ENCODE peak calls at places on chromosomes 11 and 22, in ten cellular contexts. S is tibial nerve, J is GM23248, F is stomach, W is IMR-90, D is transverse colon, L is mammary epithelial cell, N is breast epithelium, Z is HCT116, K is ovary. V is an unnamed sample.

GRCh38 chr11:73072935-73073481 is 69.1 kb downstream of the FCHSD2 start:
- DNase-seq in S (no peak), J (peak), F (no peak), W (peak), D (no peak), L (peak), N (no peak), Z (no peak), K (no peak), V (no peak)

GRCh38 chr11:113705871-113706654 is at the start of gene TMPRSS5:
- DNase-seq in S (peak), J (no peak), F (no peak), W (no peak), D (no peak), L (no peak), N (peak), Z (no peak), K (no peak), V (no peak)

GRCh38 chr11:99592241-99592640 is 571.5 kb downstream of the CNTN5 start:
- DNase-seq in S (no peak), J (no peak), F (no peak), W (peak), D (no peak), L (no peak), N (no peak), Z (no peak), K (no peak), V (no peak)

GRCh38 chr11:131665344-131665968 is 295.0 kb downstream of the NTM start:
- DNase-seq in S (no peak), J (no peak), F (no peak), W (no peak), D (no peak), L (no peak), N (no peak), Z (no peak), K (no peak), V (no peak)

GRCh38 chr11:58060939-58061672 is 30.4 kb downstream of the OR6Q1 start:
- DNase-seq in S (no peak), J (peak), F (no peak), W (peak), D (no peak), L (peak), N (no peak), Z (no peak), K (no peak), V (no peak)

GRCh38 chr22:46053563-46054090 is 76.7 kb upstream of the WNT7B start:
- DNase-seq in S (peak), J (peak), F (peak), W (peak), D (peak), L (peak), N (peak), Z (no peak), K (peak), V (peak)

GRCh38 chr11:19800162-19800561 is 87.5 kb downstream of the NAV2 start:
- DNase-seq in S (no peak), J (peak), F (no peak), W (no peak), D (no peak), L (no peak), N (no peak), Z (no peak), K (no peak), V (no peak)

GRCh38 chr11:19661827-19662226 is 50.8 kb upstream of the NAV2 start:
- DNase-seq in S (no peak), J (no peak), F (no peak), W (no peak), D (no peak), L (no peak), N (no peak), Z (no peak), K (no peak), V (no peak)

GRCh38 chr22:25930710-25931353 is 188.8 kb downstream of the MYO18B start:
- DNase-seq in S (no peak), J (no peak), F (no peak), W (no peak), D (no peak), L (no peak), N (no peak), Z (no peak), K (no peak), V (no peak)

GRCh38 chr22:35552186-35552842 is 11.7 kb downstream of the RASD2 start:
- DNase-seq in S (no peak), J (peak), F (no peak), W (no peak), D (peak), L (no peak), N (no peak), Z (peak), K (peak), V (peak)

GRCh38 chr11:73866095-73866579 is 10.5 kb downstream of the COA4 start:
- DNase-seq in S (no peak), J (peak), F (no peak), W (peak), D (no peak), L (peak), N (no peak), Z (no peak), K (no peak), V (no peak)

GRCh38 chr11:22192289-22192641 is 620 bp upstream of the ANO5 start:
- DNase-seq in S (no peak), J (no peak), F (peak), W (no peak), D (peak), L (no peak), N (no peak), Z (no peak), K (no peak), V (peak)

GRCh38 chr11:68460741-68461283 is at the start of gene PPP6R3:
- DNase-seq in S (no peak), J (peak), F (no peak), W (no peak), D (no peak), L (no peak), N (no peak), Z (no peak), K (no peak), V (no peak)

GRCh38 chr11:72326151-72326842 is 82.3 kb upstream of the PHOX2A start:
- DNase-seq in S (no peak), J (peak), F (no peak), W (peak), D (no peak), L (peak), N (no peak), Z (no peak), K (no peak), V (no peak)

GRCh38 chr22:30665786-30666185 is 1.9 kb downstream of the DUSP18 start:
- DNase-seq in S (no peak), J (no peak), F (no peak), W (no peak), D (peak), L (no peak), N (no peak), Z (no peak), K (no peak), V (no peak)

GRCh38 chr11:17578958-17579357 is 31.9 kb downstream of the OTOG start:
- DNase-seq in S (no peak), J (no peak), F (peak), W (no peak), D (no peak), L (no peak), N (no peak), Z (no peak), K (no peak), V (no peak)

GRCh38 chr22:39003165-39003638 is 10.9 kb upstream of the APOBEC3C start:
- DNase-seq in S (peak), J (peak), F (peak), W (peak), D (peak), L (peak), N (peak), Z (peak), K (peak), V (peak)

GRCh38 chr22:45284705-45285305 is at the start of gene UPK3A:
- DNase-seq in S (no peak), J (peak), F (peak), W (no peak), D (peak), L (peak), N (no peak), Z (peak), K (no peak), V (peak)

DNA sequence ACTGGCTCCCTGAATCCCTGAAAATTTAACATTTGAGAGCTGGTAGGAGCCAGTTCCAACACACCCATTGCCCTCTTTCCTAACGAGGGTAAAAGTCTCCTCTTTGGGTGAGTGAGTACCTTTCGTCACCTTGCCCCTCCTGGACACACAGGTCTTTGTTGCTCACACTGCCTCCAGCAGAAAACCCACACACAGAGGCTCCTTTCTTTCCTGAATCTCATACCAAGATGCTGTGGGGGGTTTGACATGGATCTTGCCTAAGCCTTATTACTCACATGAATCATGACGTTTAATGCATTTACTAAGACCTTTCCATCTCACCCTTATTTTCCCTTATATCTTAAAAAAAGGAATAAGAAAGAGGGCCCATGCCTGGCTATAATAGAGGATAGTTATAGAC is 53.0 kb downstream of the PARVA start:
- DNase-seq in S (no peak), J (peak), F (no peak), W (peak), D (no peak), L (peak), N (peak), Z (no peak), K (no peak), V (no peak)
- H3K4me3 ChIP-seq in S (no peak), J (peak), F (no peak), W (no peak), D (no peak), L (no peak), N (peak), Z (no peak), K (no peak), V (no peak)

DNA sequence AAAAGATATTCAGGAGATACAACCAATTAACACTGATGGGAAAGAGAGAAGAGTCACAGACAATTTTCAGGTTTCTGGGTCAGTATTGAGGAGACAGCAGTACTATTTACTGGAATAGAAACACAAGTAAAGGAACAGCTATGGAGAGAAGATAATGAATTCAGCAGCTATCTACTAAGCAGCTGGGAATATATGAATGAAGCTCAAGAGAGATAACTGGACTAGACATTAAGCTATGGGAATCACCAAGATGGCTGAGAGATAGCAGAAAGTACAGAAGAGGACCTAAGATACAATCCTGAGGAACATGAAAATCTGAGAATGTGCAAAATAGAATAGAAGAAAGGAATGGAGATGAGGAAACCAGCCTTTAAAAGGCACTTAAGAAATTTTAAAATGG is 15.9 kb downstream of the ALG9 start:
- DNase-seq in S (no peak), J (no peak), F (no peak), W (no peak), D (no peak), L (no peak), N (no peak), Z (no peak), K (no peak), V (no peak)
- H3K27ac ChIP-seq in S (no peak), J (no peak), F (no peak), W (no peak), D (no peak), L (no peak), N (no peak), Z (no peak), K (no peak), V (no peak)

GRCh38 chr11:8357891-8358566 is 94.4 kb upstream of the LMO1 start:
- DNase-seq in S (no peak), J (no peak), F (no peak), W (no peak), D (no peak), L (no peak), N (no peak), Z (no peak), K (no peak), V (no peak)

GRCh38 chr11:8355418-8355742 is 91.7 kb upstream of the LMO1 start:
- DNase-seq in S (no peak), J (no peak), F (no peak), W (no peak), D (no peak), L (no peak), N (no peak), Z (no peak), K (no peak), V (no peak)

GRCh38 chr11:8356216-8356615 is 92.5 kb upstream of the LMO1 start:
- DNase-seq in S (no peak), J (no peak), F (no peak), W (no peak), D (no peak), L (no peak), N (no peak), Z (no peak), K (no peak), V (no peak)

GRCh38 chr11:8357505-8357888 is 93.8 kb upstream of the LMO1 start:
- DNase-seq in S (no peak), J (no peak), F (no peak), W (no peak), D (no peak), L (no peak), N (no peak), Z (no peak), K (no peak), V (no peak)

DNA sequence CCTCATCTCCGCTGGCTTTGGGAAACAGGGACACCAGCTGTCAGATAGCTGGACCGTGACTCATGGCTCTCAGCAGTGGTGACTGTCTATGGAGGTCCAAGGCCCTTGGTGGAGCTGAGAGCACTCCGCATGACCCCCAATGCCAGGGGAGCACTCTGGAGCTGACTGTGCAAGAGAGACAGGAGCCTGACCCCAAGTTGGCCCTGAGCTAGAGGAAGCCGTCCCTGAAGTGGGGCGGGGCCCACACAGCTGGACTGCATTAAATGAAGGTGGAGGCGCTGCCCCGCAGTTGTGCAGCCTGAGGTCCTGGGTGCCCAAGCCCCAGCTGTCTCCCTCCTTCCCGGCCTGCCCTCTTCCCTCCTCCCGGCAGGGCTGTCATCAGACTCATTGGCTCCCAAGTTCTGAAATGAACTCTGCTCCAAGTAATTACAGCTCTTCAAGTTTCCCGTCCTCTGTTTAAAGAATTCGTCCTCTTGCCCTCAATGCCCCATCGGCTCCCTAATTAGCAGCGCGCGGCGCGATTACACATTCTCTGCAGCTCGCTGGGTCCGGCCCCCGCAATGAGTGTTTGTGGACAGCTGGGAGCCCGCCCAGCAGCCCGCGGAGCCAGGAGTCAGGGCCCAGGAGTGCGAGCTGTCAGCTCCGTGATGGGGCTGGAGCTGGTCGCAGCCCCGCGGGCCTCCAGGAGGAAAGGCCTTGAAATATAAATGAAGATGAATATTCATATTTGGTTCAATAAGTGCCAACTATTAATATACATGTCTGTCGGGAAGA is 93.2 kb upstream of the LMO1 start:
- DNase-seq in S (no peak), J (peak), F (no peak), W (no peak), D (no peak), L (no peak), N (no peak), Z (no peak), K (peak), V (no peak)
- H3K4me3 ChIP-seq in S (no peak), J (no peak), F (no peak), W (no peak), D (no peak), L (no peak), N (no peak), Z (no peak), K (no peak), V (no peak)

GRCh38 chr22:22021160-22021750 is 38.7 kb upstream of the TOP3B start:
- DNase-seq in S (no peak), J (peak), F (no peak), W (peak), D (no peak), L (peak), N (no peak), Z (no peak), K (no peak), V (no peak)

GRCh38 chr22:22022255-22022840 is 39.8 kb upstream of the TOP3B start:
- DNase-seq in S (no peak), J (no peak), F (no peak), W (no peak), D (no peak), L (no peak), N (no peak), Z (no peak), K (no peak), V (no peak)

GRCh38 chr22:22024440-22024839 is 41.9 kb upstream of the TOP3B start:
- DNase-seq in S (no peak), J (no peak), F (no peak), W (no peak), D (no peak), L (no peak), N (no peak), Z (no peak), K (no peak), V (no peak)

GRCh38 chr22:22023581-22024137 is 41.1 kb upstream of the TOP3B start:
- DNase-seq in S (no peak), J (no peak), F (no peak), W (no peak), D (no peak), L (no peak), N (no peak), Z (no peak), K (no peak), V (no peak)

DNA sequence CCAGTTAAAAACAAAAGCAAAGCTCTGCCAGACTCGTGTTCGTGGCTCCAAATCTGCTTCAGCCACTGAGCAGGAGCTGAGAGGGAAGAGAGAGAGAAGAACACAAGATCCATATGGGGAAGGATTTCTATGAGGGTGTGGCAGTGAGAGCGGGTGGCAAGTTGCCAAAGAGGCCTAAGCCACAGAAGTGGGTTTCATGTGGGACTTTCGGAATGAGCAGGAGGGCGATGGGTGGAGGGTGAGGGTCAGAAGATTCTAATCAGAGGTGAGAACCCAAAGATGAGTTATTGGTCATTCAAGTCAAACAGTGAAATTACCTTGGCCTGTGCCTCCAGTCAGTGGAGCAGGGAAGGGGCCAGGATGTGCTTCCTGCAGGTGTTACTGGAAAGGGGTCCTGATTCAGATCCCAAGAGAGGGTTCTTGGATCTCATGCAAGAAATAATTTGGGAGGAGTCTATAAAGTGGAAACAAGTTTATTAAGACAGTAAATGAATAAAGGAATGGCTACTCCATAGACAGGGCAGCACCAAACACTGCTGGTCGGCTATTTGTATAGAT is 40.5 kb upstream of the TOP3B start:
- DNase-seq in S (no peak), J (no peak), F (no peak), W (no peak), D (no peak), L (no peak), N (no peak), Z (no peak), K (no peak), V (no peak)
- H3K27ac ChIP-seq in S (no peak), J (no peak), F (no peak), W (no peak), D (no peak), L (no peak), N (no peak), Z (no peak), K (no peak), V (no peak)

GRCh38 chr22:43433904-43434600 is 22.2 kb downstream of the MPPED1 start:
- DNase-seq in S (no peak), J (no peak), F (no peak), W (no peak), D (no peak), L (no peak), N (no peak), Z (no peak), K (no peak), V (no peak)
- H3K4me3 ChIP-seq in S (no peak), J (no peak), F (no peak), W (no peak), D (no peak), L (no peak), N (no peak), Z (no peak), K (no peak), V (no peak)

GRCh38 chr11:7643323-7643722 is 30.0 kb downstream of the CYB5R2 start:
- DNase-seq in S (no peak), J (no peak), F (no peak), W (no peak), D (no peak), L (no peak), N (no peak), Z (no peak), K (no peak), V (no peak)

GRCh38 chr11:7638710-7639642 is 34.3 kb downstream of the CYB5R2 start:
- DNase-seq in S (no peak), J (no peak), F (peak), W (no peak), D (no peak), L (no peak), N (no peak), Z (no peak), K (no peak), V (no peak)

GRCh38 chr11:7642747-7643146 is 30.6 kb downstream of the CYB5R2 start:
- DNase-seq in S (no peak), J (no peak), F (no peak), W (no peak), D (no peak), L (no peak), N (no peak), Z (no peak), K (no peak), V (no peak)

GRCh38 chr11:7639643-7640025 is 33.7 kb downstream of the CYB5R2 start:
- DNase-seq in S (no peak), J (no peak), F (peak), W (no peak), D (peak), L (no peak), N (no peak), Z (no peak), K (no peak), V (no peak)

GRCh38 chr11:7640826-7641225 is 32.5 kb downstream of the CYB5R2 start:
- DNase-seq in S (no peak), J (no peak), F (no peak), W (no peak), D (no peak), L (no peak), N (no peak), Z (no peak), K (no peak), V (no peak)
- H3K27ac ChIP-seq in S (no peak), J (no peak), F (peak), W (no peak), D (peak), L (no peak), N (no peak), Z (no peak), K (no peak), V (no peak)

GRCh38 chr11:60852060-60852638 is 3.6 kb downstream of the PTGDR2 start:
- DNase-seq in S (no peak), J (no peak), F (peak), W (no peak), D (peak), L (no peak), N (no peak), Z (no peak), K (no peak), V (no peak)

GRCh38 chr11:60853469-60853950 is 2.2 kb downstream of the PTGDR2 start:
- DNase-seq in S (no peak), J (no peak), F (no peak), W (no peak), D (no peak), L (no peak), N (no peak), Z (no peak), K (no peak), V (no peak)

GRCh38 chr11:60851327-60852059 is 4.3 kb downstream of the PTGDR2 start:
- DNase-seq in S (no peak), J (no peak), F (no peak), W (no peak), D (no peak), L (no peak), N (no peak), Z (no peak), K (no peak), V (no peak)

GRCh38 chr11:60854140-60854846 is 1.5 kb downstream of the PTGDR2 start:
- DNase-seq in S (no peak), J (no peak), F (no peak), W (no peak), D (no peak), L (no peak), N (no peak), Z (no peak), K (no peak), V (no peak)

GRCh38 chr11:60852639-60853468 is 2.9 kb downstream of the PTGDR2 start:
- DNase-seq in S (no peak), J (no peak), F (no peak), W (no peak), D (peak), L (no peak), N (no peak), Z (no peak), K (no peak), V (no peak)
- H3K4me3 ChIP-seq in S (no peak), J (no peak), F (peak), W (no peak), D (peak), L (no peak), N (no peak), Z (no peak), K (no peak), V (no peak)

V was measured in CD8-positive, alpha-beta memory T cell.